ENCODE peak calls at places on chromosomes 11 and 22, in four cellular contexts. H is prostate gland, S is tibial artery, I is aorta. O is an unnamed sample.
A peak's percentile ranks its signal among the peaks of the same experiment; 100 is the strongest.

GRCh38 chr11:86918943-86919342 is 36.3 kb downstream of the FZD4 start:
- DNase-seq in H (no peak), S (no peak), I (no peak), O (no peak)

GRCh38 chr11:61891331-61892084 is at the start of gene FADS3:
- DNase-seq in H (peak; percentile 71), S (peak; percentile 88), I (peak; percentile 95), O (peak; percentile 84)

GRCh38 chr11:4072668-4073285 is 21.8 kb upstream of the RRM1 start:
- DNase-seq in H (peak; percentile 72), S (no peak), I (no peak), O (peak; percentile 58)

GRCh38 chr11:122375687-122376399 is 259.8 kb upstream of the BLID start:
- DNase-seq in H (no peak), S (no peak), I (no peak), O (no peak)

GRCh38 chr11:130418756-130419155 is 9.7 kb downstream of the ADAMTS8 start:
- DNase-seq in H (no peak), S (no peak), I (peak; percentile 75), O (no peak)

GRCh38 chr11:66607126-66607834 is 9.2 kb upstream of the RBM14 start:
- DNase-seq in H (peak; percentile 84), S (peak; percentile 80), I (peak; percentile 88), O (peak; percentile 40)

GRCh38 chr11:73376168-73376802 is at the start of gene RELT:
- DNase-seq in H (peak; percentile 78), S (peak; percentile 75), I (peak; percentile 97), O (peak; percentile 87)

GRCh38 chr22:45638834-45639746 is 32.5 kb upstream of the ATXN10 start:
- DNase-seq in H (no peak), S (peak; percentile 73), I (peak; percentile 84), O (peak; percentile 57)

GRCh38 chr22:43392385-43392989 is 19.3 kb upstream of the MPPED1 start:
- DNase-seq in H (no peak), S (no peak), I (peak; percentile 48), O (no peak)

GRCh38 chr11:61885166-61885778 is 6.1 kb downstream of the FADS3 start:
- DNase-seq in H (no peak), S (no peak), I (no peak), O (no peak)

GRCh38 chr11:68420171-68420570 is 40.4 kb upstream of the PPP6R3 start:
- DNase-seq in H (no peak), S (no peak), I (no peak), O (no peak)
- H3K36me3 ChIP-seq in H (no peaks in the 10 kb centered on the region), S (peaks cover 43% of the 10 kb centered on the region), I (no peaks in the 10 kb centered on the region), O (peaks cover 6% of the 10 kb centered on the region)

GRCh38 chr11:75350743-75351540 is 519 bp downstream of the ARRB1 start:
- DNase-seq in H (peak; percentile 44), S (peak; percentile 63), I (peak; percentile 83), O (peak; percentile 61)
- H3K4me1 ChIP-seq in H (peaks cover 28% of the 10 kb centered on the region), S (no peaks in the 10 kb centered on the region), I (no peaks in the 10 kb centered on the region), O (peaks cover 33% of the 10 kb centered on the region)

GRCh38 chr22:27991586-27992293 is 72.7 kb upstream of the PITPNB start:
- DNase-seq in H (no peak), S (peak; percentile 7), I (peak; percentile 46), O (no peak)
- H3K36me3 ChIP-seq in H (no peaks in the 10 kb centered on the region), S (peaks cover 6% of the 10 kb centered on the region), I (no peaks in the 10 kb centered on the region), O (no peaks in the 10 kb centered on the region)

GRCh38 chr11:2375964-2376551 is 1.1 kb upstream of the CD81 start:
- DNase-seq in H (peak; percentile 62), S (no peak), I (peak; percentile 44), O (no peak)

GRCh38 chr11:2379471-2380174 is 2.5 kb downstream of the CD81 start:
- DNase-seq in H (no peak), S (no peak), I (no peak), O (no peak)

GRCh38 chr11:2378527-2379210 is 1.6 kb downstream of the CD81 start:
- DNase-seq in H (no peak), S (no peak), I (no peak), O (no peak)

GRCh38 chr11:2376751-2377451 is at the start of gene CD81:
- DNase-seq in H (no peak), S (no peak), I (no peak), O (no peak)

GRCh38 chr11:2377511-2378443 is 667 bp downstream of the CD81 start:
- DNase-seq in H (peak; percentile 73), S (peak; percentile 79), I (peak; percentile 91), O (no peak)
- H3K4me1 ChIP-seq in H (peaks cover 29% of the 10 kb centered on the region), S (no peaks in the 10 kb centered on the region), I (no peaks in the 10 kb centered on the region), O (peaks cover 43% of the 10 kb centered on the region)

O was measured in lung.